ENCODE peak calls at places on chromosomes 2 and 18, in ten cellular contexts. One of them, this sample, is unnamed.
A peak's percentile ranks its signal among the peaks of the same experiment; 100 is the strongest.

GRCh38 chr2:195535911-195536522 is 121.0 kb upstream of the SLC39A10 start:
- DNase-seq in ovary: no peak
- DNase-seq in cardiac muscle cell: no peak
- DNase-seq in neural progenitor cell: no peak
- DNase-seq in right lobe of liver: peak; percentile 60
- DNase-seq in transverse colon: peak; percentile 63
- DNase-seq in IMR-90: no peak
- DNase-seq in fibroblast of lung: no peak
- DNase-seq in A673: no peak
- DNase-seq in endothelial cell of umbilical vein: no peak
- DNase-seq in this sample: no peak

GRCh38 chr2:222239945-222240675 is 58.7 kb downstream of the PAX3 start:
- DNase-seq in endothelial cell of umbilical vein: no peak
- DNase-seq in cardiac muscle cell: no peak
- DNase-seq in IMR-90: no peak
- DNase-seq in transverse colon: no peak
- DNase-seq in neural progenitor cell: peak; percentile 84
- DNase-seq in fibroblast of lung: no peak
- DNase-seq in ovary: no peak
- DNase-seq in A673: no peak
- DNase-seq in right lobe of liver: no peak
- DNase-seq in this sample: peak; percentile 5

GRCh38 chr18:77377813-77378212 is 128.2 kb downstream of the GALR1 start:
- DNase-seq in A673: no peak
- DNase-seq in fibroblast of lung: no peak
- DNase-seq in endothelial cell of umbilical vein: no peak
- DNase-seq in neural progenitor cell: no peak
- DNase-seq in ovary: no peak
- DNase-seq in right lobe of liver: no peak
- DNase-seq in IMR-90: no peak
- DNase-seq in cardiac muscle cell: no peak
- DNase-seq in transverse colon: no peak
- DNase-seq in this sample: no peak

GRCh38 chr2:223847410-223847809 is 10.0 kb upstream of the AP1S3 start:
- DNase-seq in fibroblast of lung: no peak
- DNase-seq in ovary: no peak
- DNase-seq in cardiac muscle cell: no peak
- DNase-seq in neural progenitor cell: no peak
- DNase-seq in transverse colon: no peak
- DNase-seq in endothelial cell of umbilical vein: no peak
- DNase-seq in IMR-90: no peak
- DNase-seq in A673: no peak
- DNase-seq in right lobe of liver: no peak
- DNase-seq in this sample: no peak

GRCh38 chr2:95348609-95349567 is 51.7 kb downstream of the KCNIP3 start:
- DNase-seq in IMR-90: peak; percentile 43
- DNase-seq in neural progenitor cell: no peak
- DNase-seq in A673: no peak
- DNase-seq in cardiac muscle cell: peak; percentile 50
- DNase-seq in fibroblast of lung: peak; percentile 39
- DNase-seq in ovary: peak; percentile 65
- DNase-seq in right lobe of liver: no peak
- DNase-seq in endothelial cell of umbilical vein: no peak
- DNase-seq in transverse colon: no peak
- DNase-seq in this sample: no peak

GRCh38 chr2:196376984-196377877 is 205.9 kb upstream of the STK17B start:
- DNase-seq in endothelial cell of umbilical vein: no peak
- DNase-seq in neural progenitor cell: no peak
- DNase-seq in fibroblast of lung: peak; percentile 46
- DNase-seq in ovary: no peak
- DNase-seq in A673: no peak
- DNase-seq in IMR-90: peak; percentile 10
- DNase-seq in right lobe of liver: no peak
- DNase-seq in transverse colon: no peak
- DNase-seq in cardiac muscle cell: peak; percentile 75
- DNase-seq in this sample: no peak

GRCh38 chr2:187198136-187198535 is 249.9 kb downstream of the CALCRL start:
- DNase-seq in fibroblast of lung: no peak
- DNase-seq in IMR-90: no peak
- DNase-seq in right lobe of liver: no peak
- DNase-seq in endothelial cell of umbilical vein: peak; percentile 66
- DNase-seq in cardiac muscle cell: no peak
- DNase-seq in neural progenitor cell: no peak
- DNase-seq in ovary: no peak
- DNase-seq in transverse colon: no peak
- DNase-seq in A673: no peak
- DNase-seq in this sample: no peak

GRCh38 chr18:58505181-58505580 is 123.7 kb downstream of the ALPK2 start:
- DNase-seq in cardiac muscle cell: no peak
- DNase-seq in fibroblast of lung: no peak
- DNase-seq in endothelial cell of umbilical vein: no peak
- DNase-seq in IMR-90: no peak
- DNase-seq in ovary: no peak
- DNase-seq in right lobe of liver: no peak
- DNase-seq in transverse colon: no peak
- DNase-seq in neural progenitor cell: no peak
- DNase-seq in A673: no peak
- DNase-seq in this sample: no peak

GRCh38 chr18:470661-471501 is 29.6 kb downstream of the COLEC12 start:
- DNase-seq in A673: peak; percentile 33
- DNase-seq in endothelial cell of umbilical vein: peak; percentile 57
- DNase-seq in neural progenitor cell: no peak
- DNase-seq in ovary: no peak
- DNase-seq in transverse colon: no peak
- DNase-seq in right lobe of liver: no peak
- DNase-seq in IMR-90: peak; percentile 69
- DNase-seq in fibroblast of lung: peak; percentile 68
- DNase-seq in cardiac muscle cell: peak; percentile 86
- DNase-seq in this sample: no peak

GRCh38 chr18:69755041-69755440 is 192.6 kb downstream of the CD226 start:
- DNase-seq in transverse colon: no peak
- DNase-seq in cardiac muscle cell: no peak
- DNase-seq in ovary: no peak
- DNase-seq in A673: no peak
- DNase-seq in fibroblast of lung: peak; percentile 77
- DNase-seq in right lobe of liver: no peak
- DNase-seq in neural progenitor cell: no peak
- DNase-seq in endothelial cell of umbilical vein: no peak
- DNase-seq in IMR-90: no peak
- DNase-seq in this sample: no peak

GRCh38 chr2:128270306-128271185 is 48.1 kb downstream of the HS6ST1 start:
- DNase-seq in cardiac muscle cell: no peak
- DNase-seq in A673: no peak
- DNase-seq in IMR-90: no peak
- DNase-seq in endothelial cell of umbilical vein: no peak
- DNase-seq in fibroblast of lung: no peak
- DNase-seq in right lobe of liver: peak; percentile 83
- DNase-seq in neural progenitor cell: no peak
- DNase-seq in transverse colon: peak; percentile 7
- DNase-seq in ovary: no peak
- DNase-seq in this sample: peak; percentile 23

GRCh38 chr2:240922982-240923537 is 16.9 kb downstream of the CROCC2 start:
- DNase-seq in neural progenitor cell: no peak
- DNase-seq in endothelial cell of umbilical vein: no peak
- DNase-seq in right lobe of liver: peak; percentile 46
- DNase-seq in A673: peak; percentile 71
- DNase-seq in IMR-90: no peak
- DNase-seq in fibroblast of lung: peak; percentile 12
- DNase-seq in ovary: peak; percentile 36
- DNase-seq in transverse colon: no peak
- DNase-seq in cardiac muscle cell: no peak
- DNase-seq in this sample: no peak

GRCh38 chr18:45951021-45951714 is 16.0 kb downstream of the EPG5 start:
- DNase-seq in fibroblast of lung: peak; percentile 90
- DNase-seq in A673: peak; percentile 33
- DNase-seq in transverse colon: no peak
- DNase-seq in right lobe of liver: no peak
- DNase-seq in ovary: no peak
- DNase-seq in neural progenitor cell: no peak
- DNase-seq in cardiac muscle cell: peak; percentile 90
- DNase-seq in endothelial cell of umbilical vein: peak; percentile 24
- DNase-seq in IMR-90: peak; percentile 90
- DNase-seq in this sample: no peak

GRCh38 chr2:96114903-96115581 is 1.3 kb downstream of the ADRA2B start:
- DNase-seq in neural progenitor cell: no peak
- DNase-seq in A673: no peak
- DNase-seq in transverse colon: no peak
- DNase-seq in cardiac muscle cell: no peak
- DNase-seq in IMR-90: no peak
- DNase-seq in endothelial cell of umbilical vein: no peak
- DNase-seq in right lobe of liver: peak; percentile 46
- DNase-seq in fibroblast of lung: no peak
- DNase-seq in ovary: no peak
- DNase-seq in this sample: no peak

GRCh38 chr2:134773372-134774073 is 54.7 kb upstream of the TMEM163 start:
- DNase-seq in cardiac muscle cell: peak; percentile 27
- DNase-seq in A673: no peak
- DNase-seq in IMR-90: no peak
- DNase-seq in fibroblast of lung: no peak
- DNase-seq in transverse colon: no peak
- DNase-seq in neural progenitor cell: no peak
- DNase-seq in endothelial cell of umbilical vein: peak; percentile 21
- DNase-seq in ovary: no peak
- DNase-seq in right lobe of liver: no peak
- DNase-seq in this sample: no peak

GRCh38 chr2:44944952-44945612 is 3.6 kb downstream of the SIX3 start:
- DNase-seq in transverse colon: no peak
- DNase-seq in IMR-90: no peak
- DNase-seq in cardiac muscle cell: no peak
- DNase-seq in ovary: no peak
- DNase-seq in fibroblast of lung: no peak
- DNase-seq in neural progenitor cell: no peak
- DNase-seq in A673: no peak
- DNase-seq in right lobe of liver: no peak
- DNase-seq in endothelial cell of umbilical vein: no peak
- DNase-seq in this sample: no peak
- H3K27me3 ChIP-seq in transverse colon: peaks cover 100% of the 10 kb centered on the region
- H3K27me3 ChIP-seq in IMR-90: peaks cover 98% of the 10 kb centered on the region
- H3K27me3 ChIP-seq in cardiac muscle cell: peaks cover 100% of the 10 kb centered on the region
- H3K27me3 ChIP-seq in ovary: no peaks in the 10 kb centered on the region
- H3K27me3 ChIP-seq in fibroblast of lung: peaks cover 87% of the 10 kb centered on the region
- H3K27me3 ChIP-seq in neural progenitor cell: peaks cover 86% of the 10 kb centered on the region
- H3K27me3 ChIP-seq in A673: peaks cover 11% of the 10 kb centered on the region
- H3K27me3 ChIP-seq in right lobe of liver: peaks cover 33% of the 10 kb centered on the region
- H3K27me3 ChIP-seq in endothelial cell of umbilical vein: peaks cover 98% of the 10 kb centered on the region
- H3K27me3 ChIP-seq in this sample: peaks cover 1% of the 10 kb centered on the region

GRCh38 chr2:54602736-54603322 is 120.6 kb upstream of the EML6 start:
- DNase-seq in transverse colon: no peak
- DNase-seq in A673: no peak
- DNase-seq in endothelial cell of umbilical vein: no peak
- DNase-seq in neural progenitor cell: no peak
- DNase-seq in ovary: no peak
- DNase-seq in right lobe of liver: no peak
- DNase-seq in IMR-90: peak; percentile 77
- DNase-seq in cardiac muscle cell: no peak
- DNase-seq in fibroblast of lung: no peak
- DNase-seq in this sample: no peak

GRCh38 chr2:54603357-54603756 is 120.1 kb upstream of the EML6 start:
- DNase-seq in IMR-90: peak; percentile 22
- DNase-seq in ovary: no peak
- DNase-seq in fibroblast of lung: peak; percentile 30
- DNase-seq in transverse colon: no peak
- DNase-seq in endothelial cell of umbilical vein: peak; percentile 84
- DNase-seq in neural progenitor cell: no peak
- DNase-seq in A673: no peak
- DNase-seq in right lobe of liver: no peak
- DNase-seq in cardiac muscle cell: no peak
- DNase-seq in this sample: no peak

GRCh38 chr2:54604771-54605350 is 118.6 kb upstream of the EML6 start:
- DNase-seq in A673: no peak
- DNase-seq in endothelial cell of umbilical vein: peak; percentile 85
- DNase-seq in ovary: no peak
- DNase-seq in IMR-90: no peak
- DNase-seq in neural progenitor cell: peak; percentile 18
- DNase-seq in right lobe of liver: no peak
- DNase-seq in cardiac muscle cell: no peak
- DNase-seq in fibroblast of lung: no peak
- DNase-seq in transverse colon: no peak
- DNase-seq in this sample: no peak

GRCh38 chr2:54605836-54606235 is 117.6 kb upstream of the EML6 start:
- DNase-seq in A673: no peak
- DNase-seq in transverse colon: no peak
- DNase-seq in endothelial cell of umbilical vein: peak; percentile 54
- DNase-seq in right lobe of liver: no peak
- DNase-seq in IMR-90: peak; percentile 53
- DNase-seq in fibroblast of lung: peak; percentile 80
- DNase-seq in ovary: no peak
- DNase-seq in neural progenitor cell: no peak
- DNase-seq in cardiac muscle cell: peak; percentile 47
- DNase-seq in this sample: no peak

DNA sequence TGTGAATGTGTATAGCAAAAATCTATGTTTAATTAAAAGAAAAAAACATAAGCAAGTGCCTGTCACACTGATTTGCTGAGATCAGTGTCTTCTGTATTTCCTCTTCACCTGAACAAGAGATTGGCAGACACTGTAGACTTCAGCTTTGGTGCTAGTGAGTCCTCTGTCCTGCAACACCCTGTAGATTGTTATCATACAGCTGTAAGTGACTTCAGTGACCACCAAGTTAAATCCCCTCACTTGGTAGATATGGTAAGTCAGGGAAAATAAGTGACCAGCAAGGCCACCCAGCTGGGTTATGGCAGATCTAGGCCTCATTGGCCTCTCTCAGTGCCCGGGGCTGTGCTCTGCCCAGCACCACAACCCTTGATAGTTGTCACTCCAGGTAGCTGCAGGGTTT is 119.7 kb upstream of the EML6 start:
- DNase-seq in right lobe of liver: no peak
- DNase-seq in endothelial cell of umbilical vein: no peak
- DNase-seq in cardiac muscle cell: no peak
- DNase-seq in fibroblast of lung: no peak
- DNase-seq in IMR-90: no peak
- DNase-seq in neural progenitor cell: no peak
- DNase-seq in transverse colon: no peak
- DNase-seq in ovary: no peak
- DNase-seq in A673: no peak
- DNase-seq in this sample: no peak
- H3K4me1 ChIP-seq in right lobe of liver: peaks cover 66% of the 10 kb centered on the region
- H3K4me1 ChIP-seq in endothelial cell of umbilical vein: peaks cover 54% of the 10 kb centered on the region
- H3K4me1 ChIP-seq in cardiac muscle cell: peaks cover 54% of the 10 kb centered on the region
- H3K4me1 ChIP-seq in fibroblast of lung: peaks cover 9% of the 10 kb centered on the region
- H3K4me1 ChIP-seq in IMR-90: peaks cover 27% of the 10 kb centered on the region
- H3K4me1 ChIP-seq in neural progenitor cell: peaks cover 16% of the 10 kb centered on the region
- H3K4me1 ChIP-seq in transverse colon: peaks cover 43% of the 10 kb centered on the region
- H3K4me1 ChIP-seq in ovary: peaks cover 31% of the 10 kb centered on the region
- H3K4me1 ChIP-seq in A673: peaks cover 21% of the 10 kb centered on the region
- H3K4me1 ChIP-seq in this sample: peaks cover 15% of the 10 kb centered on the region

GRCh38 chr2:231672617-231673347 is 35.5 kb upstream of the PTMA start:
- DNase-seq in IMR-90: peak; percentile 32
- DNase-seq in cardiac muscle cell: peak; percentile 76
- DNase-seq in fibroblast of lung: peak; percentile 46
- DNase-seq in endothelial cell of umbilical vein: no peak
- DNase-seq in ovary: peak; percentile 71
- DNase-seq in right lobe of liver: no peak
- DNase-seq in neural progenitor cell: peak; percentile 73
- DNase-seq in A673: peak; percentile 50
- DNase-seq in transverse colon: peak; percentile 87
- DNase-seq in this sample: peak; percentile 48
- TF ChIP-seq CTCF in IMR-90: peak; percentile 36
- TF ChIP-seq CTCF in cardiac muscle cell: peak; percentile 63
- TF ChIP-seq CTCF in fibroblast of lung: peak; percentile 43
- TF ChIP-seq CTCF in endothelial cell of umbilical vein: peak; percentile 37
- TF ChIP-seq CTCF in ovary: no peak
- TF ChIP-seq CTCF in right lobe of liver: no peak
- TF ChIP-seq CTCF in neural progenitor cell: peak; percentile 50
- TF ChIP-seq CTCF in A673: peak; percentile 55
- TF ChIP-seq CTCF in transverse colon: no peak
- TF ChIP-seq CTCF in this sample: no peak

GRCh38 chr2:112630268-112630667 is 15.5 kb upstream of the SLC20A1 start:
- DNase-seq in ovary: no peak
- DNase-seq in transverse colon: no peak
- DNase-seq in IMR-90: no peak
- DNase-seq in A673: no peak
- DNase-seq in right lobe of liver: no peak
- DNase-seq in cardiac muscle cell: no peak
- DNase-seq in endothelial cell of umbilical vein: peak; percentile 62
- DNase-seq in neural progenitor cell: peak; percentile 34
- DNase-seq in fibroblast of lung: no peak
- DNase-seq in this sample: no peak
- H3K27me3 ChIP-seq in ovary: no peaks in the 10 kb centered on the region
- H3K27me3 ChIP-seq in transverse colon: peaks cover 3% of the 10 kb centered on the region
- H3K27me3 ChIP-seq in IMR-90: no peaks in the 10 kb centered on the region
- H3K27me3 ChIP-seq in A673: no peaks in the 10 kb centered on the region
- H3K27me3 ChIP-seq in right lobe of liver: no peaks in the 10 kb centered on the region
- H3K27me3 ChIP-seq in cardiac muscle cell: no peaks in the 10 kb centered on the region
- H3K27me3 ChIP-seq in endothelial cell of umbilical vein: no peaks in the 10 kb centered on the region
- H3K27me3 ChIP-seq in neural progenitor cell: no peaks in the 10 kb centered on the region
- H3K27me3 ChIP-seq in fibroblast of lung: no peaks in the 10 kb centered on the region
- H3K27me3 ChIP-seq in this sample: no peaks in the 10 kb centered on the region